ENCODE peak calls at places on chromosomes 5 and 9, in five cellular contexts. I, Y, G, B and W are unnamed samples.

GRCh38 chr9:127522727-127523126 is 71.4 kb downstream of the LRSAM1 start:
- DNase-seq in I (peak; percentile 79), Y (no peak), G (no peak), B (peak; percentile 48), W (no peak)

GRCh38 chr5:40738502-40738901 is 17.3 kb downstream of the TTC33 start:
- DNase-seq in I (no peak), Y (no peak), G (no peak), B (no peak), W (peak; percentile 32)

GRCh38 chr5:155546075-155546474 is 532.5 kb downstream of the KIF4B start:
- DNase-seq in I (no peak), Y (no peak), G (no peak), B (no peak), W (no peak)

GRCh38 chr9:104361207-104361606 is 142.9 kb upstream of the OR13F1 start:
- DNase-seq in I (no peak), Y (no peak), G (no peak), B (no peak), W (no peak)

GRCh38 chr5:53262348-53262970 is 152.9 kb upstream of the MOCS2 start:
- DNase-seq in I (peak; percentile 60), Y (peak; percentile 72), G (no peak), B (no peak), W (no peak)

GRCh38 chr5:176151286-176151685 is 86.9 kb upstream of the SIMC1 start:
- DNase-seq in I (no peak), Y (peak; percentile 25), G (no peak), B (no peak), W (peak; percentile 59)

GRCh38 chr5:56640763-56641406 is 174.5 kb upstream of the MAP3K1 start:
- DNase-seq in I (no peak), Y (no peak), G (no peak), B (peak; percentile 30), W (no peak)

GRCh38 chr5:133041910-133042309 is 9.9 kb upstream of the HSPA4 start:
- DNase-seq in I (peak; percentile 55), Y (no peak), G (no peak), B (no peak), W (peak; percentile 21)

GRCh38 chr5:62935660-62936059 is 357.0 kb downstream of the LRRC70 start:
- DNase-seq in I (no peak), Y (no peak), G (no peak), B (no peak), W (no peak)

GRCh38 chr9:8304720-8305119 is 505.1 kb upstream of the DMAC1 start:
- DNase-seq in I (no peak), Y (no peak), G (no peak), B (no peak), W (no peak)

GRCh38 chr5:127386557-127386956 is 96.0 kb downstream of the MEGF10 start:
- DNase-seq in I (peak; percentile 55), Y (peak; percentile 86), G (no peak), B (no peak), W (peak; percentile 69)

GRCh38 chr5:54021413-54022155 is 288.8 kb downstream of the ARL15 start:
- DNase-seq in I (peak; percentile 10), Y (peak; percentile 61), G (peak; percentile 14), B (no peak), W (peak; percentile 13)

GRCh38 chr5:86376214-86376613 is 241.5 kb upstream of the COX7C start:
- DNase-seq in I (no peak), Y (no peak), G (no peak), B (no peak), W (no peak)

GRCh38 chr5:9513825-9514224 is 32.0 kb downstream of the SEMA5A start:
- DNase-seq in I (no peak), Y (peak; percentile 58), G (no peak), B (no peak), W (no peak)

GRCh38 chr9:93969328-93969661 is 14.1 kb upstream of the BARX1 start:
- DNase-seq in I (no peak), Y (no peak), G (no peak), B (peak; percentile 2), W (no peak)

GRCh38 chr5:138138949-138139775 is at the start of gene NME5:
- DNase-seq in I (no peak), Y (peak; percentile 56), G (peak; percentile 75), B (peak; percentile 49), W (peak; percentile 71)

GRCh38 chr9:133389025-133389557 is 12.9 kb downstream of the STKLD1 start:
- DNase-seq in I (no peak), Y (no peak), G (no peak), B (no peak), W (no peak)

GRCh38 chr5:407051-407450 is 35.9 kb upstream of the EXOC3 start:
- DNase-seq in I (no peak), Y (no peak), G (no peak), B (no peak), W (no peak)

GRCh38 chr5:58754250-58754649 is 171.4 kb downstream of the RAB3C start:
- DNase-seq in I (no peak), Y (no peak), G (no peak), B (no peak), W (no peak)

GRCh38 chr5:139138790-139139189 is 59.4 kb downstream of the SIL1 start:
- DNase-seq in I (peak; percentile 70), Y (peak; percentile 53), G (no peak), B (no peak), W (peak; percentile 61)

GRCh38 chr5:168433982-168434381 is 52.3 kb upstream of the RARS1 start:
- DNase-seq in I (no peak), Y (no peak), G (no peak), B (no peak), W (no peak)

GRCh38 chr5:168770996-168771395 is 191.8 kb upstream of the PANK3 start:
- DNase-seq in I (no peak), Y (no peak), G (no peak), B (no peak), W (no peak)

GRCh38 chr5:41748631-41749030 is 121.6 kb downstream of the OXCT1 start:
- DNase-seq in I (peak; percentile 75), Y (peak; percentile 19), G (no peak), B (no peak), W (peak; percentile 78)

GRCh38 chr5:179699640-179700298 is 1.0 kb downstream of the CANX start:
- DNase-seq in I (peak; percentile 58), Y (peak; percentile 62), G (peak; percentile 38), B (peak; percentile 49), W (peak; percentile 27)

GRCh38 chr9:135768516-135769218 is 66.7 kb downstream of the KCNT1 start:
- DNase-seq in I (no peak), Y (no peak), G (no peak), B (no peak), W (no peak)

GRCh38 chr9:128393171-128393761 is 22.1 kb downstream of the URM1 start:
- DNase-seq in I (no peak), Y (no peak), G (no peak), B (no peak), W (no peak)

GRCh38 chr5:57082441-57083067 is 91.3 kb upstream of the GPBP1 start:
- DNase-seq in I (peak; percentile 35), Y (peak; percentile 35), G (no peak), B (no peak), W (no peak)

GRCh38 chr9:83630938-83631457 is 8.1 kb downstream of the IDNK start:
- DNase-seq in I (no peak), Y (no peak), G (no peak), B (no peak), W (peak; percentile 8)

GRCh38 chr9:128206484-128206883 is 3.3 kb downstream of the DNM1 start:
- DNase-seq in I (no peak), Y (no peak), G (no peak), B (no peak), W (no peak)

GRCh38 chr5:135091286-135091685 is 57.3 kb upstream of the PITX1 start:
- DNase-seq in I (no peak), Y (no peak), G (no peak), B (no peak), W (no peak)

GRCh38 chr5:173563246-173563645 is 53.2 kb downstream of the BOD1 start:
- DNase-seq in I (no peak), Y (no peak), G (no peak), B (no peak), W (no peak)

GRCh38 chr9:76181020-76181641 is 213.1 kb downstream of the RFK start:
- DNase-seq in I (peak; percentile 79), Y (no peak), G (peak; percentile 39), B (no peak), W (peak; percentile 93)

GRCh38 chr9:109115931-109116541 is 3.7 kb downstream of the TMEM245 start:
- DNase-seq in I (no peak), Y (no peak), G (no peak), B (no peak), W (peak; percentile 47)

GRCh38 chr5:60844429-60844890 is 391 bp upstream of the ELOVL7 start:
- DNase-seq in I (peak; percentile 83), Y (peak; percentile 22), G (no peak), B (no peak), W (peak; percentile 16)

GRCh38 chr9:109789582-109790360 is 9.8 kb downstream of the PALM2AKAP2 start:
- DNase-seq in I (no peak), Y (no peak), G (no peak), B (no peak), W (no peak)

GRCh38 chr5:159768243-159768642 is 148.0 kb upstream of the ADRA1B start:
- DNase-seq in I (no peak), Y (peak; percentile 24), G (no peak), B (no peak), W (no peak)

GRCh38 chr5:140795259-140795641 is 598 bp downstream of the PCDHA2 start:
- DNase-seq in I (no peak), Y (peak; percentile 27), G (peak; percentile 25), B (no peak), W (no peak)

GRCh38 chr9:122221223-122221811 is 7.4 kb downstream of the LHX6 start:
- DNase-seq in I (no peak), Y (no peak), G (no peak), B (no peak), W (no peak)

GRCh38 chr5:76622973-76623596 is at the start of gene F2RL2:
- DNase-seq in I (no peak), Y (peak; percentile 93), G (no peak), B (no peak), W (peak; percentile 88)
- H3K9ac ChIP-seq in I (no peak within 1 kb of the TSS), Y (peak within 1 kb of the TSS; percentile 18), G (no peak within 1 kb of the TSS), B (no peak within 1 kb of the TSS), W (peak within 1 kb of the TSS; percentile 79)

GRCh38 chr9:101409079-101409477 is 10.4 kb downstream of the ZNF189 start:
- DNase-seq in I (no peak), Y (peak; percentile 12), G (no peak), B (no peak), W (no peak)
- H3K9me3 ChIP-seq in I (peaks cover 59% of the 10 kb centered on the region), Y (peaks cover 88% of the 10 kb centered on the region), G (peaks cover 19% of the 10 kb centered on the region), B (peaks cover 23% of the 10 kb centered on the region), W (peaks cover 38% of the 10 kb centered on the region)

DNA sequence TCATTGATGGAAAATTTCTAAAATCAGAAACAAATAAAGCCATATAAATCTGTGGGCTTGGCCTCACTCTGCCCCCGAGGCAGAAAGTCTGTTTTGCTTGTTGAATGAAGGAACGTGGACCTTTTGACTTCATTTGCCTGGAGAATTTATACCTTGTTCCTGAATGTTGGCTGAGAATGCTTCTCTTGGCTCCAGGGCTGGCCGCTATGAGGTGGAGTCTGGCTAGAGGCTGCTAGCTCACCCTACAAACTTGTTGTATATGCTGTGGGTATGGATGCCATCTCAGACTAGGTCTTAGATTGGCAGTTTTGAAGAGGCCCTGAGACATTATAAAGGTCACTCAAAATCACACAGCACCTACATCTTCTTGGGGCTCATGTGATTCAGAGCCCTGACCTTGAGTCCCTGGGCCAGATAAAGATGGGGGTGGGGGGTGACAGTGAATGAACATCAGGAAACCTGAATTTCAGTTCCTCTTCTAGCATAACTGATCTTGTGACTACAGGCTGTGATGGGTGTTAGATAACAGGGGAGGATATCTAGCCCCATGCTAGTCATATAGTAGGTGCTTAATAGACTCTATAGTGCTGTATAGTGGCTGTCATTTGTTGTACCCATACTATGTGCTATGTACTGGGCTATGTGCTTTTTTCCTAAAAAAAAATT is 2.8 kb downstream of the GM2A start:
- DNase-seq in I (no peak), Y (no peak), G (peak; percentile 39), B (no peak), W (no peak)
- H3K4me1 ChIP-seq in I (peaks cover 38% of the 10 kb centered on the region), Y (peaks cover 28% of the 10 kb centered on the region), G (peaks cover 36% of the 10 kb centered on the region), B (peaks cover 6% of the 10 kb centered on the region), W (peaks cover 7% of the 10 kb centered on the region)

GRCh38 chr5:130323804-130324454 is 419.7 kb downstream of the CHSY3 start:
- DNase-seq in I (peak; percentile 75), Y (no peak), G (peak; percentile 78), B (no peak), W (peak; percentile 75)
- H3K9ac ChIP-seq in I (no peak overlapping the region), Y (no peak overlapping the region), G (peak overlapping the region; percentile 47), B (no peak overlapping the region), W (no peak overlapping the region)